ENCODE peak calls at places on chromosomes 16 and 17, in ten cellular contexts. P is SHP77, D is activated T-helper 1 cell treated with Interleukin-2 at 50 U/mL for 16 hours, E is NCI-H446, W is EL, F is Calu3, Q is chondrocyte, O is adrenal gland, V is naive B cell, Y is dermis blood vessel endothelial cell. J is an unnamed sample.
A peak's percentile ranks its signal among the peaks of the same experiment; 100 is the strongest.

GRCh38 chr17:67215991-67216421 is 29.0 kb downstream of the HELZ start:
- DNase-seq in P (no peak), D (no peak), E (no peak), W (no peak), F (peak; percentile 15), Q (no peak), O (no peak), V (no peak), Y (no peak), J (no peak)

GRCh38 chr17:64057701-64058263 is 37.3 kb upstream of the ICAM2 start:
- DNase-seq in P (no peak), D (no peak), E (no peak), W (no peak), F (no peak), Q (no peak), O (no peak), V (no peak), Y (peak; percentile 6), J (no peak)

GRCh38 chr17:64662774-64663367 is 764 bp upstream of the SMURF2 start:
- DNase-seq in P (no peak), D (no peak), E (no peak), W (no peak), F (no peak), Q (no peak), O (no peak), V (no peak), Y (no peak), J (no peak)

GRCh38 chr17:35022536-35023063 is 40.9 kb downstream of the RFFL start:
- DNase-seq in P (peak; percentile 52), D (peak; percentile 65), E (no peak), W (peak; percentile 88), F (no peak), Q (peak; percentile 96), O (peak; percentile 71), V (peak; percentile 10), Y (peak; percentile 95), J (peak; percentile 46)

GRCh38 chr17:35238817-35239216 is 4.1 kb upstream of the SLFN5 start:
- DNase-seq in P (no peak), D (no peak), E (no peak), W (peak; percentile 72), F (no peak), Q (no peak), O (no peak), V (no peak), Y (no peak), J (no peak)

GRCh38 chr16:85579199-85579598 is 33.9 kb upstream of the GSE1 start:
- DNase-seq in P (no peak), D (no peak), E (no peak), W (no peak), F (no peak), Q (no peak), O (no peak), V (no peak), Y (no peak), J (no peak)

GRCh38 chr17:58338907-58339774 is 10.5 kb upstream of the TSPOAP1 start:
- DNase-seq in P (no peak), D (no peak), E (no peak), W (peak; percentile 92), F (no peak), Q (peak; percentile 75), O (peak; percentile 65), V (peak; percentile 73), Y (peak; percentile 13), J (no peak)

GRCh38 chr16:29789775-29790182 is 772 bp upstream of the KIF22 start:
- DNase-seq in P (peak; percentile 49), D (no peak), E (no peak), W (no peak), F (no peak), Q (no peak), O (no peak), V (no peak), Y (no peak), J (no peak)

GRCh38 chr17:61314368-61315078 is 85.1 kb upstream of the TBX2 start:
- DNase-seq in P (no peak), D (no peak), E (peak; percentile 84), W (no peak), F (no peak), Q (no peak), O (peak; percentile 54), V (no peak), Y (no peak), J (no peak)

GRCh38 chr17:73343739-73344454 is 32.1 kb upstream of the CDC42EP4 start:
- DNase-seq in P (no peak), D (no peak), E (no peak), W (peak; percentile 12), F (peak; percentile 62), Q (no peak), O (no peak), V (no peak), Y (no peak), J (no peak)

GRCh38 chr16:52068447-52069074 is 478.4 kb downstream of the TOX3 start:
- DNase-seq in P (peak; percentile 74), D (no peak), E (peak; percentile 38), W (no peak), F (peak; percentile 64), Q (no peak), O (no peak), V (no peak), Y (peak; percentile 8), J (no peak)

GRCh38 chr17:65074778-65075250 is 18.3 kb upstream of the GNA13 start:
- DNase-seq in P (peak; percentile 32), D (no peak), E (no peak), W (no peak), F (no peak), Q (no peak), O (peak; percentile 77), V (no peak), Y (peak; percentile 87), J (no peak)

GRCh38 chr17:46020023-46020735 is 21.1 kb downstream of the STH start:
- DNase-seq in P (no peak), D (peak; percentile 41), E (no peak), W (no peak), F (no peak), Q (no peak), O (no peak), V (peak; percentile 22), Y (no peak), J (peak; percentile 33)

GRCh38 chr17:42002175-42002791 is 15.0 kb downstream of the DNAJC7 start:
- DNase-seq in P (no peak), D (no peak), E (no peak), W (no peak), F (no peak), Q (no peak), O (no peak), V (no peak), Y (no peak), J (no peak)

GRCh38 chr17:1422907-1423306 is 22.9 kb upstream of the YWHAE start:
- DNase-seq in P (no peak), D (no peak), E (no peak), W (peak; percentile 96), F (peak; percentile 4), Q (no peak), O (no peak), V (no peak), Y (peak; percentile 98), J (no peak)

GRCh38 chr17:63444457-63444856 is 1.6 kb downstream of the CYB561 start:
- DNase-seq in P (no peak), D (no peak), E (no peak), W (no peak), F (no peak), Q (no peak), O (no peak), V (no peak), Y (no peak), J (no peak)

GRCh38 chr17:82112866-82113390 is 14.9 kb upstream of the FASN start:
- DNase-seq in P (no peak), D (no peak), E (no peak), W (no peak), F (no peak), Q (no peak), O (no peak), V (no peak), Y (no peak), J (no peak)

GRCh38 chr16:14148569-14148968 is 77.5 kb downstream of the MRTFB start:
- DNase-seq in P (peak; percentile 29), D (no peak), E (no peak), W (no peak), F (peak; percentile 28), Q (no peak), O (no peak), V (no peak), Y (peak; percentile 67), J (no peak)

GRCh38 chr16:8859913-8860881 is 8.6 kb downstream of the CARHSP1 start:
- DNase-seq in P (no peak), D (no peak), E (no peak), W (peak; percentile 72), F (peak; percentile 57), Q (peak; percentile 61), O (peak; percentile 90), V (no peak), Y (peak; percentile 38), J (no peak)

GRCh38 chr17:39094607-39095308 is 56.7 kb downstream of the PLXDC1 start:
- DNase-seq in P (no peak), D (peak; percentile 12), E (no peak), W (no peak), F (no peak), Q (no peak), O (no peak), V (no peak), Y (no peak), J (no peak)

GRCh38 chr16:12685806-12686205 is 117.9 kb downstream of the CPPED1 start:
- DNase-seq in P (no peak), D (no peak), E (no peak), W (no peak), F (no peak), Q (no peak), O (peak; percentile 27), V (no peak), Y (no peak), J (no peak)

GRCh38 chr17:7982666-7983065 is 19.7 kb upstream of the GUCY2D start:
- DNase-seq in P (peak; percentile 26), D (no peak), E (peak; percentile 16), W (peak; percentile 55), F (no peak), Q (no peak), O (no peak), V (no peak), Y (peak; percentile 61), J (no peak)

GRCh38 chr16:88454315-88455057 is 1.4 kb downstream of the ZFPM1 start:
- DNase-seq in P (no peak), D (peak; percentile 42), E (no peak), W (peak; percentile 34), F (no peak), Q (no peak), O (peak; percentile 45), V (peak; percentile 39), Y (peak; percentile 39), J (no peak)

GRCh38 chr17:64190468-64190867 is 60.5 kb upstream of the ERN1 start:
- DNase-seq in P (no peak), D (no peak), E (no peak), W (no peak), F (no peak), Q (no peak), O (peak; percentile 37), V (no peak), Y (peak; percentile 27), J (no peak)

GRCh38 chr16:12360240-12360639 is 383.7 kb downstream of the SNX29 start:
- DNase-seq in P (no peak), D (no peak), E (no peak), W (no peak), F (no peak), Q (no peak), O (no peak), V (no peak), Y (no peak), J (no peak)

GRCh38 chr17:19727466-19728113 is 11.2 kb upstream of the SLC47A2 start:
- DNase-seq in P (peak; percentile 88), D (no peak), E (peak; percentile 18), W (peak; percentile 11), F (no peak), Q (no peak), O (peak; percentile 86), V (no peak), Y (peak; percentile 79), J (no peak)

J was measured in T-helper 17 cell.